ENCODE peak calls at places on chromosomes 12 and 14, in six cellular contexts. X is psoas muscle, I is fibroblast of the aortic adventitia, T is aorta, F is tibial nerve, G is heart left ventricle. D is an unnamed sample.

GRCh38 chr12:22437031-22437806 is 102.7 kb upstream of the ST8SIA1 start:
- DNase-seq in X (no peak), I (no peak), T (no peak), F (no peak), G (no peak), D (peak; percentile 96)

GRCh38 chr14:65239897-65240296 is 137.6 kb upstream of the MAX start:
- DNase-seq in X (no peak), I (no peak), T (no peak), F (no peak), G (no peak), D (no peak)

GRCh38 chr12:50186667-50187066 is 19.5 kb upstream of the CERS5 start:
- DNase-seq in X (no peak), I (peak; percentile 68), T (no peak), F (no peak), G (no peak), D (peak; percentile 37)

GRCh38 chr14:100067971-100068959 is 3.0 kb downstream of the EVL start:
- DNase-seq in X (peak; percentile 34), I (no peak), T (no peak), F (no peak), G (peak; percentile 33), D (peak; percentile 79)

GRCh38 chr14:68757618-68758081 is 35.2 kb downstream of the ZFP36L1 start:
- DNase-seq in X (peak; percentile 42), I (no peak), T (no peak), F (peak; percentile 42), G (peak; percentile 75), D (no peak)

GRCh38 chr12:91382081-91382543 is 199.5 kb upstream of the DCN start:
- DNase-seq in X (peak; percentile 77), I (peak; percentile 85), T (peak; percentile 92), F (peak; percentile 96), G (peak; percentile 89), D (peak; percentile 72)

GRCh38 chr12:15910468-15910863 is 666 bp upstream of the DERA start:
- DNase-seq in X (no peak), I (no peak), T (no peak), F (no peak), G (no peak), D (no peak)

GRCh38 chr12:13183621-13184020 is 12.9 kb upstream of the EMP1 start:
- DNase-seq in X (no peak), I (peak; percentile 51), T (no peak), F (no peak), G (no peak), D (no peak)

GRCh38 chr14:70097576-70098256 is 91.0 kb downstream of the SLC8A3 start:
- DNase-seq in X (no peak), I (no peak), T (no peak), F (no peak), G (no peak), D (no peak)

GRCh38 chr12:92506891-92507290 is 195.9 kb upstream of the PLEKHG7 start:
- DNase-seq in X (no peak), I (no peak), T (no peak), F (no peak), G (no peak), D (no peak)

GRCh38 chr14:58755026-58755929 is 117.5 kb downstream of the DACT1 start:
- DNase-seq in X (no peak), I (peak; percentile 31), T (no peak), F (no peak), G (no peak), D (no peak)

GRCh38 chr12:56271031-56271430 is 4.3 kb downstream of the COQ10A start:
- DNase-seq in X (no peak), I (peak; percentile 34), T (no peak), F (no peak), G (no peak), D (peak; percentile 16)

GRCh38 chr14:68461086-68461485 is 331.8 kb downstream of the ZFP36L1 start:
- DNase-seq in X (no peak), I (no peak), T (no peak), F (no peak), G (no peak), D (no peak)

GRCh38 chr14:76780058-76780345 is 18.7 kb downstream of the VASH1 start:
- DNase-seq in X (no peak), I (no peak), T (peak; percentile 34), F (no peak), G (no peak), D (no peak)

GRCh38 chr12:19440916-19441315 is 1.6 kb downstream of the AEBP2 start:
- DNase-seq in X (no peak), I (peak; percentile 44), T (no peak), F (no peak), G (no peak), D (no peak)

GRCh38 chr14:61527325-61528100 is 167.8 kb upstream of the HIF1A start:
- DNase-seq in X (no peak), I (peak; percentile 59), T (no peak), F (no peak), G (no peak), D (peak; percentile 42)

GRCh38 chr14:92649934-92650545 is 98.4 kb downstream of the LGMN start:
- DNase-seq in X (peak; percentile 56), I (peak; percentile 86), T (no peak), F (peak; percentile 80), G (peak; percentile 64), D (peak; percentile 23)

GRCh38 chr12:90338365-90338764 is 616.6 kb downstream of the CCER1 start:
- DNase-seq in X (no peak), I (no peak), T (no peak), F (no peak), G (no peak), D (no peak)

GRCh38 chr12:76183459-76184186 is 99.1 kb upstream of the NAP1L1 start:
- DNase-seq in X (peak; percentile 21), I (peak; percentile 100), T (no peak), F (peak; percentile 50), G (no peak), D (peak; percentile 97)

GRCh38 chr14:99252940-99253868 is 18.8 kb downstream of the BCL11B start:
- DNase-seq in X (no peak), I (no peak), T (no peak), F (no peak), G (no peak), D (no peak)

GRCh38 chr12:120238839-120239445 is 26.6 kb downstream of the PXN start:
- DNase-seq in X (no peak), I (no peak), T (no peak), F (no peak), G (no peak), D (no peak)

GRCh38 chr14:83163016-83163415 is 1629.4 kb upstream of the SEL1L start:
- DNase-seq in X (no peak), I (no peak), T (no peak), F (no peak), G (no peak), D (no peak)

GRCh38 chr12:54932691-54933090 is 51.9 kb downstream of the TESPA1 start:
- DNase-seq in X (no peak), I (peak; percentile 21), T (no peak), F (peak; percentile 50), G (no peak), D (peak; percentile 33)

GRCh38 chr12:49041881-49042484 is 18.6 kb downstream of the KMT2D start:
- DNase-seq in X (no peak), I (no peak), T (no peak), F (no peak), G (no peak), D (peak; percentile 11)

GRCh38 chr12:46153267-46153872 is 115.5 kb downstream of the SLC38A1 start:
- DNase-seq in X (no peak), I (peak; percentile 63), T (no peak), F (no peak), G (no peak), D (no peak)

GRCh38 chr12:130990034-130990433 is 36.3 kb downstream of the ADGRD1 start:
- DNase-seq in X (no peak), I (no peak), T (peak; percentile 73), F (peak; percentile 53), G (peak; percentile 59), D (no peak)

GRCh38 chr12:25388216-25388615 is 137.5 kb upstream of the KRAS start:
- DNase-seq in X (no peak), I (no peak), T (no peak), F (no peak), G (no peak), D (peak; percentile 54)

GRCh38 chr14:58752782-58753181 is 115.0 kb downstream of the DACT1 start:
- DNase-seq in X (peak; percentile 73), I (peak; percentile 43), T (peak; percentile 93), F (peak; percentile 69), G (peak; percentile 86), D (peak; percentile 53)

GRCh38 chr14:99838555-99839193 is 45.5 kb downstream of the EML1 start:
- DNase-seq in X (no peak), I (peak; percentile 35), T (no peak), F (no peak), G (no peak), D (no peak)

GRCh38 chr12:121810833-121811433 is 7.1 kb downstream of the SETD1B start:
- DNase-seq in X (no peak), I (peak; percentile 28), T (no peak), F (no peak), G (no peak), D (no peak)
- H3K4me3 ChIP-seq in X (peak overlapping the region; percentile 78), I (peak overlapping the region; percentile 81), T (no peak overlapping the region), F (peak overlapping the region; percentile 55), G (peak overlapping the region; percentile 76), D (no peak overlapping the region)

GRCh38 chr14:34650786-34651584 is 21.0 kb upstream of the SNX6 start:
- DNase-seq in X (peak; percentile 20), I (peak; percentile 99), T (no peak), F (no peak), G (no peak), D (peak; percentile 94)
- H3K4me3 ChIP-seq in X (no peak overlapping the region), I (no peak overlapping the region), T (no peak overlapping the region), F (no peak overlapping the region), G (no peak overlapping the region), D (no peak overlapping the region)

DNA sequence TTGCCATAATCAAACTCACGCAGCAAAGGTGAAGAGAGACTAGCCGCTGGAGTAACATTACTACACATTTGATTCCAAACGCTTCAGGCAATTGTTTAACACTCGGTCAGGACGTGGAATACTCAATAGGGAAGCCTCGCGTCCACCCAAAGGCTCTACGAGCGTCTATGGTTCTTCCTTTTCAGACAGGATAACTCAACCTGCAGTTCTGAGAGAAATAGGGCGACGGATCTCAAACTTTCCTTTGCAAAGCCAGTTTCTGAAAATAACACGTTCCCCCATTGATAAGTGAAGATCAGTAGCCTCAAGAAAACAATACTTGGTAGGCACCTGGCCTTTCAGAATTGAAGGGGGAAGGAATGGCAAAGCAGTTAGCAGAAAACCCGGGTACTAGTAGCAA is 70.1 kb upstream of the USP15 start:
- DNase-seq in X (no peak), I (no peak), T (no peak), F (no peak), G (no peak), D (no peak)
- H3K4me3 ChIP-seq in X (no peak overlapping the region), I (no peak overlapping the region), T (peak overlapping the region; percentile 1), F (peak overlapping the region; percentile 47), G (no peak overlapping the region), D (no peak overlapping the region)

GRCh38 chr12:53006810-53007742 is 820 bp downstream of the EIF4B start:
- DNase-seq in X (peak; percentile 75), I (peak; percentile 63), T (peak; percentile 91), F (peak; percentile 50), G (peak; percentile 77), D (peak; percentile 68)

GRCh38 chr12:53005215-53005985 is 856 bp upstream of the EIF4B start:
- DNase-seq in X (peak; percentile 15), I (no peak), T (no peak), F (peak; percentile 6), G (peak; percentile 29), D (no peak)

GRCh38 chr12:53004178-53004577 is 2.1 kb upstream of the EIF4B start:
- DNase-seq in X (no peak), I (no peak), T (no peak), F (no peak), G (no peak), D (no peak)

GRCh38 chr12:53005986-53006809 is at the start of gene EIF4B:
- DNase-seq in X (peak; percentile 100), I (peak; percentile 99), T (peak; percentile 100), F (peak; percentile 99), G (peak; percentile 100), D (peak; percentile 99)

GRCh38 chr12:53004582-53004981 is 1.7 kb upstream of the EIF4B start:
- DNase-seq in X (no peak), I (peak; percentile 55), T (no peak), F (no peak), G (no peak), D (no peak)
- H3K4me3 ChIP-seq in X (no peak overlapping the region), I (peak overlapping the region; percentile 6), T (no peak overlapping the region), F (no peak overlapping the region), G (no peak overlapping the region), D (peak overlapping the region; percentile 75)

D was measured in mammary epithelial cell.